ENCODE peak calls at places on chromosomes 7 and 10, in six cellular contexts. E is hepatocyte; L is naive thymus-derived CD8-positive, alpha-beta T cell; Y is KG1; H is GM12865; F is CD8-positive, alpha-beta memory T cell. J is an unnamed sample.

GRCh38 chr7:11341285-11341944 is 367.7 kb downstream of the PHF14 start:
- DNase-seq in E (peak), L (no peak), Y (no peak), H (peak), F (no peak), J (no peak)

GRCh38 chr10:72162978-72163377 is 52.8 kb upstream of the ANAPC16 start:
- DNase-seq in E (no peak), L (no peak), Y (no peak), H (peak), F (no peak), J (peak)

GRCh38 chr7:123797673-123798526 is 47.1 kb upstream of the HYAL4 start:
- DNase-seq in E (peak), L (no peak), Y (no peak), H (peak), F (peak), J (no peak)

GRCh38 chr7:36723951-36724664 is at the start of gene AOAH:
- DNase-seq in E (no peak), L (peak), Y (peak), H (peak), F (peak), J (peak)

GRCh38 chr10:28768227-28768626 is 90.9 kb downstream of the BAMBI start:
- DNase-seq in E (no peak), L (no peak), Y (no peak), H (no peak), F (no peak), J (no peak)

GRCh38 chr7:156691764-156692163 is 51.2 kb downstream of the RNF32 start:
- DNase-seq in E (no peak), L (no peak), Y (no peak), H (no peak), F (no peak), J (no peak)

GRCh38 chr10:91691981-91692380 is 59.1 kb upstream of the PPP1R3C start:
- DNase-seq in E (no peak), L (no peak), Y (no peak), H (no peak), F (no peak), J (no peak)

GRCh38 chr10:117563780-117564179 is 21.2 kb downstream of the EMX2 start:
- DNase-seq in E (no peak), L (no peak), Y (no peak), H (no peak), F (no peak), J (no peak)

GRCh38 chr7:7219216-7219615 is 36.9 kb downstream of the C1GALT1 start:
- DNase-seq in E (no peak), L (no peak), Y (no peak), H (no peak), F (no peak), J (no peak)

GRCh38 chr7:29878081-29878688 is 71.9 kb downstream of the WIPF3 start:
- DNase-seq in E (peak), L (no peak), Y (peak), H (peak), F (peak), J (peak)

GRCh38 chr7:85554294-85554877 is 367.5 kb upstream of the SEMA3D start:
- DNase-seq in E (peak), L (no peak), Y (peak), H (peak), F (peak), J (peak)

GRCh38 chr10:83886871-83887270 is 252.4 kb upstream of the GHITM start:
- DNase-seq in E (no peak), L (no peak), Y (no peak), H (no peak), F (no peak), J (no peak)

GRCh38 chr10:22656056-22656455 is 58.3 kb downstream of the PIP4K2A start:
- DNase-seq in E (no peak), L (no peak), Y (no peak), H (no peak), F (no peak), J (no peak)

GRCh38 chr10:104350146-104350635 is 3.4 kb upstream of the CFAP58 start:
- DNase-seq in E (peak), L (no peak), Y (peak), H (peak), F (peak), J (peak)

GRCh38 chr10:31136951-31137885 is 105.6 kb upstream of the ZNF438 start:
- DNase-seq in E (no peak), L (no peak), Y (peak), H (no peak), F (peak), J (peak)

GRCh38 chr10:106942035-106942662 is 222.4 kb downstream of the SORCS1 start:
- DNase-seq in E (peak), L (no peak), Y (no peak), H (no peak), F (no peak), J (no peak)

GRCh38 chr10:132698211-132698751 is 87.7 kb downstream of the NKX6-2 start:
- DNase-seq in E (no peak), L (no peak), Y (no peak), H (no peak), F (no peak), J (no peak)

GRCh38 chr10:49278497-49278902 is 20.5 kb upstream of the C10orf71 start:
- DNase-seq in E (no peak), L (no peak), Y (no peak), H (no peak), F (no peak), J (no peak)

GRCh38 chr7:20238754-20239324 is 21.7 kb upstream of the MACC1 start:
- DNase-seq in E (no peak), L (no peak), Y (no peak), H (peak), F (no peak), J (no peak)

GRCh38 chr7:18859331-18859730 is 258.1 kb downstream of the TWIST1 start:
- DNase-seq in E (no peak), L (no peak), Y (no peak), H (no peak), F (no peak), J (no peak)

GRCh38 chr7:96045919-96046318 is 273.6 kb downstream of the DYNC1I1 start:
- DNase-seq in E (no peak), L (no peak), Y (no peak), H (no peak), F (no peak), J (no peak)

GRCh38 chr7:55556492-55556891 is 15.8 kb downstream of the VOPP1 start:
- DNase-seq in E (no peak), L (no peak), Y (no peak), H (no peak), F (no peak), J (no peak)

GRCh38 chr7:157276731-157277562 is 59.9 kb upstream of the DNAJB6 start:
- DNase-seq in E (no peak), L (no peak), Y (peak), H (peak), F (peak), J (no peak)

GRCh38 chr7:44970521-44971051 is 8.2 kb downstream of the MYO1G start:
- DNase-seq in E (no peak), L (no peak), Y (no peak), H (no peak), F (no peak), J (no peak)

GRCh38 chr7:152887779-152888178 is 128.2 kb downstream of the ACTR3B start:
- DNase-seq in E (no peak), L (no peak), Y (no peak), H (no peak), F (no peak), J (no peak)

GRCh38 chr10:71214641-71215160 is 2.3 kb downstream of the UNC5B start:
- DNase-seq in E (no peak), L (no peak), Y (no peak), H (no peak), F (no peak), J (no peak)

GRCh38 chr7:156907656-156908055 is 14.7 kb upstream of the LMBR1 start:
- DNase-seq in E (peak), L (no peak), Y (no peak), H (no peak), F (no peak), J (no peak)

GRCh38 chr7:131231381-131232220 is 96.1 kb upstream of the MKLN1 start:
- DNase-seq in E (no peak), L (peak), Y (peak), H (peak), F (peak), J (peak)

GRCh38 chr7:139370301-139370942 is 10.7 kb downstream of the LUC7L2 start:
- DNase-seq in E (no peak), L (no peak), Y (no peak), H (no peak), F (no peak), J (no peak)

GRCh38 chr10:116689096-116689495 is 53.3 kb downstream of the HSPA12A start:
- DNase-seq in E (no peak), L (no peak), Y (no peak), H (no peak), F (no peak), J (no peak)